ENCODE peak calls at places on chromosomes 2 and 18, in four cellular contexts. J, S, V and P are unnamed samples.
A peak's percentile ranks its signal among the peaks of the same experiment; 100 is the strongest.

GRCh38 chr18:63158676-63159291 is 160.8 kb downstream of the BCL2 start:
- DNase-seq in V (no peak), J (no peak), S (peak; percentile 92), P (no peak)

GRCh38 chr2:240588006-240588655 is 1.6 kb downstream of the CAPN10 start:
- DNase-seq in V (no peak), J (no peak), S (no peak), P (no peak)

GRCh38 chr2:68564426-68564825 is 79.0 kb upstream of the PROKR1 start:
- DNase-seq in S (no peak), J (no peak), V (no peak), P (peak; percentile 42)

GRCh38 chr18:76256897-76257500 is 238.0 kb downstream of the ZNF516 start:
- DNase-seq in V (no peak), S (no peak), J (peak; percentile 22), P (no peak)

GRCh38 chr2:33214436-33214835 is 262.0 kb upstream of the RASGRP3 start:
- DNase-seq in V (no peak), J (no peak), S (no peak), P (no peak)

GRCh38 chr2:74414913-74415761 is 6.3 kb downstream of the C2orf81 start:
- DNase-seq in J (no peak), V (no peak), S (no peak), P (no peak)

GRCh38 chr2:73292316-73292905 is 937 bp downstream of the EGR4 start:
- DNase-seq in V (peak; percentile 56), J (no peak), S (no peak), P (no peak)

GRCh38 chr2:240351826-240352426 is 83.5 kb upstream of the GPC1 start:
- DNase-seq in J (no peak), V (no peak), S (no peak), P (no peak)

GRCh38 chr2:232592687-232593407 is 40.6 kb upstream of the EFHD1 start:
- DNase-seq in V (no peak), J (peak; percentile 29), S (no peak), P (no peak)

GRCh38 chr2:234178309-234179030 is 128.0 kb downstream of the SPP2 start:
- DNase-seq in J (no peak), V (no peak), S (no peak), P (no peak)

DNA sequence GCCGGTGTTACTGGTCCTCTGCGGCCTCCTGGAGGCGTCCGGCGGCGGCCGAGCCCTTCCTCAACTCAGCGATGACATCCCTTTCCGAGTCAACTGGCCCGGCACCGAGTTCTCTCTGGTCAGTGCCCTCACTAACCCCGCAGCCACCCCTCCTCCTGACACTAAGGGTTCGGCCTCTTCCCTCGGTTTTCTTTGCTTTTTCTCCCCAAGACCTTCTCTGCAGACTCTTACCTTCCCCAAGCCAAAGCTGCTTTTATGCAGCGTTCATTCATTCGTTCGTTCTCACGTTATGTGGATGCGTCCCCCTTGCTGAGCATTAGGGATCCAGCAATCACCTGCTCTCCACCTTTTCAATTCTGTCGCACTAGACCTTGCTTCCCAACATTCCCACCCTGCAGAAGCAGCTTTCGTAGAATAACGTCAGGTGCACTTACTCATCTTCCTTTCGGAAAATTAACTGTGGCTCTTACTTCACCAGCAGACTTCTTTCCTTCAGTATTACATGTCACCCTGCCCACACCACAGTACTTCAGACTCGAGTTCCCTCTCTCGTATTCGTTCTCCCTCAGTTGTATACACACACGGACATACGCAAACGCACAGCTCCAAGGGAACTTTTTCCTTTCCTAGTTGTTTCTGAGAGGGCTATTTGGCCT is 539 bp downstream of the ERLEC1 start:
- DNase-seq in J (peak; percentile 30), S (no peak), V (no peak), P (no peak)
- TF ChIP-seq GABPA in J (no peak), S (no peak), V (no peak), P (peak; percentile 65)

GRCh38 chr2:172101008-172101706 is 1.5 kb downstream of the DLX2 start:
- DNase-seq in J (no peak), V (peak; percentile 62), S (no peak), P (no peak)
- TF ChIP-seq EZH2 in J (no peak), V (peak; percentile 82), S (no peak), P (no peak)

GRCh38 chr2:107932986-107933385 is 53.3 kb upstream of the SLC5A7 start:
- DNase-seq in S (no peak), J (no peak), V (no peak), P (no peak)
- TF ChIP-seq GABPA in S (no peak), J (no peak), V (no peak), P (no peak)

DNA sequence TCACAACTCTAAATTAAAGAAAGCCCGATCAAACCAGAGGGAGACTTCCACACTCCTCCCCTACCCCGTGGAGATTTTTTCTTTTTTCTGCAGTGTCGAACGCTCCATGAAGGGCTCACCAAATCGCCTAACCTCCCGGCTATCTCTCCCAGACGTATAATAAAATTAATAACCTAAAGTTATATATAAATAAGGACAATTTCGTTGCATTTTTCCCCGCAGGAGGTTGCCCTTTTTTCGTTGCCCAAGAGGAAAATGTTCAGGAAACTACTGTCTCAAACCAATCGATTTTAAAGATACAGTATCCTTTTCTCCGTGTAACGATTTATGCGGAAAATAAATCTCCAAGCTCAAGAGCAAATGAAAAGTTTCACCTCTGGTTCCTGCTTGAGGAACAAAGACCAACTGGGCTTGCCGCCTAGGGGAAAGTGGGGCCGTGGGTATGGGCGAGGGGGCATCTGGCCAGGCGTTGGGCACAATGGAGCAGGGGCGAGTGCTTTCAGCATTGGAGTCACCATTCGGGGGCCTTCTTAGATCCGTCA is 2.2 kb downstream of the EVX2 start:
- DNase-seq in V (no peak), S (no peak), J (no peak), P (no peak)
- TF ChIP-seq EZH2 in V (no peak), S (no peak), J (no peak), P (no peak)

DNA sequence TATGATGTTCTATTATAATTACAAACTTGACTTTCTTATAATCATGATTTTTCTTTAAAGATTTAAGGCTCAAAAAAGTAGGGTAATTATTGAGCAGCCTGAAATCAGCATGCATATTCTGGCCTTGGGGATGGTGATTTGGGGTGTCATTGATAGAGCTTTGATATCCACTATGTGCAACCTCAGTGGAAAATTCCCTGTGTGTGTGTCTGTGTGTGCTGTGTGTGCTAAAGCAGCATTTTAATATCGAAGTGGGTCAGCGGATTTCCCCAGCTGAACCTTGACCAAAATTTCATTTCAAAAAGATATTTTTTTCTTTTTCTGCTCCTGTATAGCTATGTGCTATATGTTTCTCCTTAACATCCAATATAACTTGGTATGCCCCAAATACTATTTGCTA is 11.6 kb downstream of the KCNJ3 start:
- DNase-seq in J (no peak), S (no peak), V (no peak), P (no peak)
- TF ChIP-seq GABPA in J (no peak), S (no peak), V (no peak), P (no peak)

DNA sequence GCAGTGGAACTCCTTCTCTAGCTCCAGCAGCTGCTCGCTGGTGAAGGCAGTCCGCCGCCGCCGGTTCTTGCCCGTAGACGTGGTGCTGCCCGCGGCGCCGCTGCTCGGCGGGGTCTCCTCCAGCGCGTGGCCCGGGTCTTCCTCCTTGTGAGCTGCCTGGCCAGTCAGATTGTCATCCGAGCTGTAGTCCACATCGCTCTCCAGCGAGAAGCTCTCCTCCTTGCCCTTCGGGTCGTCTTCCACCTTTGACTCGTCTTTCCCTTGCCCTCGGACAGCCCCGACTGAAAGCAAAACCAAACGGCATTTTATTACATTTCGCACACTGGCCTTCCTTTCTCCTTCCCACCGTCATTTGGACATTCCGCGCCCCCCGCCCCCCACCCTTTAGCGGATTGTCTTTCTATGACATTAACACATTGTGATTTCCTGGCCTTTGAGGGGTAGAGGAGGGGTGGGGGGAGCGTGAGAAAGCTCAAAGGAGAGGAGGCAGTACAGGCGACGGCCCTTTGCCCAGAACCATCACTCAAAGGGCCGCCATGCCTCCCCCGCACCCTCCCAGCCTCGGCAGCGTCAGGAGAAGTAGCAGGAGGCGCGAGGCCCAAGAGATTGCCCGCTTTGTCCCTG is 1.9 kb downstream of the GBX2 start:
- DNase-seq in J (no peak), S (no peak), V (peak; percentile 72), P (no peak)
- TF ChIP-seq EZH2 in J (no peak), S (no peak), V (peak; percentile 89), P (no peak)

GRCh38 chr18:23149570-23149969 is 14.3 kb downstream of the CABLES1 start:
- DNase-seq in V (no peak), S (no peak), J (no peak), P (no peak)
- TF ChIP-seq GABPA in V (no peak), S (no peak), J (no peak), P (no peak)

GRCh38 chr2:203547356-203547755 is 12.3 kb upstream of the RAPH1 start:
- DNase-seq in V (no peak), J (no peak), S (no peak), P (no peak)
- TF ChIP-seq EZH2 in V (no peak), J (no peak), S (no peak), P (no peak)